ENCODE peak calls at places on chromosomes 1 and 21, in seven cellular contexts. X is IMR-90, J is adrenal gland, P is esophagus squamous epithelium, R is body of pancreas, S is ovary, K is transverse colon. C is an unnamed sample. For H3K27me3, the result is how much of the 10 kb centered on the place peaks cover.

GRCh38 chr1:17251699-17252376 is 2.9 kb downstream of the PADI3 start:
- DNase-seq in X (peak), J (no peak), P (no peak), R (no peak), S (no peak), K (no peak), C (no peak)

GRCh38 chr21:42232176-42232825 is 13.4 kb downstream of the ABCG1 start:
- DNase-seq in X (no peak), J (no peak), P (no peak), R (no peak), S (no peak), K (no peak), C (no peak)

GRCh38 chr1:206451146-206451545 is 19.1 kb upstream of the IKBKE start:
- DNase-seq in X (no peak), J (no peak), P (no peak), R (no peak), S (no peak), K (no peak), C (no peak)

GRCh38 chr1:36182734-36183133 is 26.8 kb downstream of the MAP7D1 start:
- DNase-seq in X (no peak), J (no peak), P (no peak), R (no peak), S (no peak), K (no peak), C (no peak)

GRCh38 chr1:8113257-8114220 is 87.4 kb upstream of the ERRFI1 start:
- DNase-seq in X (no peak), J (no peak), P (no peak), R (no peak), S (no peak), K (no peak), C (no peak)

GRCh38 chr1:173392895-173393654 is 84.1 kb upstream of the PRDX6 start:
- DNase-seq in X (peak), J (peak), P (no peak), R (no peak), S (no peak), K (no peak), C (no peak)

GRCh38 chr1:159092398-159092760 is 15.8 kb upstream of the AIM2 start:
- DNase-seq in X (no peak), J (no peak), P (no peak), R (no peak), S (no peak), K (no peak), C (no peak)

GRCh38 chr1:34744851-34745250 is 10.0 kb upstream of the GJB5 start:
- DNase-seq in X (no peak), J (no peak), P (no peak), R (no peak), S (no peak), K (no peak), C (no peak)

GRCh38 chr1:31617218-31617916 is at the start of gene HCRTR1:
- DNase-seq in X (no peak), J (no peak), P (no peak), R (no peak), S (no peak), K (no peak), C (no peak)

GRCh38 chr1:109267743-109268300 is 15.1 kb downstream of the PSRC1 start:
- DNase-seq in X (no peak), J (no peak), P (no peak), R (no peak), S (no peak), K (no peak), C (no peak)

GRCh38 chr1:162036156-162036555 is 12.5 kb upstream of the OLFML2B start:
- DNase-seq in X (no peak), J (no peak), P (no peak), R (no peak), S (no peak), K (no peak), C (no peak)

GRCh38 chr1:180196436-180197003 is 33.5 kb upstream of the LHX4 start:
- DNase-seq in X (no peak), J (no peak), P (no peak), R (no peak), S (no peak), K (no peak), C (no peak)

GRCh38 chr1:200381256-200381980 is 28.4 kb downstream of the ZNF281 start:
- DNase-seq in X (peak), J (no peak), P (no peak), R (no peak), S (no peak), K (no peak), C (no peak)

GRCh38 chr1:3174487-3175247 is 105.7 kb downstream of the PRDM16 start:
- DNase-seq in X (no peak), J (peak), P (no peak), R (peak), S (peak), K (peak), C (peak)

GRCh38 chr1:192159769-192160168 is 1.5 kb downstream of the RGS18 start:
- DNase-seq in X (no peak), J (no peak), P (no peak), R (no peak), S (no peak), K (no peak), C (no peak)

GRCh38 chr1:30054126-30054525 is 669.3 kb downstream of the MATN1 start:
- DNase-seq in X (no peak), J (no peak), P (no peak), R (no peak), S (no peak), K (no peak), C (no peak)

GRCh38 chr1:22612657-22613056 is 23.8 kb upstream of the C1QA start:
- DNase-seq in X (no peak), J (no peak), P (no peak), R (no peak), S (no peak), K (no peak), C (no peak)

GRCh38 chr1:150836129-150836773 is 28.2 kb upstream of the CTSK start:
- DNase-seq in X (peak), J (no peak), P (no peak), R (no peak), S (no peak), K (no peak), C (no peak)

GRCh38 chr1:231421616-231421970 is 494 bp downstream of the EGLN1 start:
- DNase-seq in X (peak), J (peak), P (no peak), R (peak), S (peak), K (peak), C (peak)

GRCh38 chr1:238177960-238178359 is 287.2 kb upstream of the ZP4 start:
- DNase-seq in X (no peak), J (no peak), P (no peak), R (no peak), S (no peak), K (no peak), C (no peak)

GRCh38 chr1:63523738-63524137 is 413 bp downstream of the EFCAB7 start:
- DNase-seq in X (no peak), J (no peak), P (no peak), R (no peak), S (no peak), K (peak), C (no peak)

GRCh38 chr1:2279210-2279639 is 51.1 kb downstream of the SKI start:
- DNase-seq in X (peak), J (peak), P (no peak), R (no peak), S (peak), K (no peak), C (no peak)

GRCh38 chr1:7401814-7402547 is 369.1 kb upstream of the VAMP3 start:
- DNase-seq in X (peak), J (peak), P (no peak), R (no peak), S (no peak), K (no peak), C (peak)

GRCh38 chr1:41691424-41691823 is 206.9 kb upstream of the EDN2 start:
- DNase-seq in X (no peak), J (no peak), P (no peak), R (no peak), S (no peak), K (no peak), C (no peak)

GRCh38 chr1:173444757-173445156 is 32.4 kb upstream of the PRDX6 start:
- DNase-seq in X (no peak), J (no peak), P (no peak), R (no peak), S (no peak), K (no peak), C (no peak)

GRCh38 chr1:114043046-114043445 is 63.8 kb downstream of the OLFML3 start:
- DNase-seq in X (no peak), J (no peak), P (no peak), R (no peak), S (no peak), K (no peak), C (no peak)

GRCh38 chr1:160091666-160092223 is 6.7 kb downstream of the IGSF8 start:
- DNase-seq in X (no peak), J (no peak), P (no peak), R (no peak), S (no peak), K (no peak), C (no peak)

GRCh38 chr1:228920791-228921190 is 185.5 kb downstream of the RHOU start:
- DNase-seq in X (peak), J (no peak), P (no peak), R (no peak), S (no peak), K (no peak), C (no peak)

GRCh38 chr1:20174937-20175666 is 10.8 kb upstream of the UBXN10 start:
- DNase-seq in X (no peak), J (no peak), P (no peak), R (no peak), S (no peak), K (no peak), C (no peak)

GRCh38 chr1:175810305-175810704 is 66.9 kb upstream of the TNR start:
- DNase-seq in X (no peak), J (no peak), P (no peak), R (peak), S (no peak), K (no peak), C (no peak)

GRCh38 chr21:35780983-35781382 is 279.3 kb downstream of the SETD4 start:
- DNase-seq in X (no peak), J (no peak), P (no peak), R (no peak), S (no peak), K (no peak), C (no peak)

GRCh38 chr21:35782667-35783066 is 277.7 kb downstream of the SETD4 start:
- DNase-seq in X (no peak), J (no peak), P (no peak), R (no peak), S (no peak), K (no peak), C (no peak)

GRCh38 chr21:35779167-35779566 is 281.2 kb downstream of the SETD4 start:
- DNase-seq in X (no peak), J (no peak), P (no peak), R (no peak), S (no peak), K (no peak), C (no peak)

GRCh38 chr21:35777081-35777480 is 283.2 kb downstream of the SETD4 start:
- DNase-seq in X (no peak), J (no peak), P (no peak), R (no peak), S (no peak), K (no peak), C (no peak)

DNA sequence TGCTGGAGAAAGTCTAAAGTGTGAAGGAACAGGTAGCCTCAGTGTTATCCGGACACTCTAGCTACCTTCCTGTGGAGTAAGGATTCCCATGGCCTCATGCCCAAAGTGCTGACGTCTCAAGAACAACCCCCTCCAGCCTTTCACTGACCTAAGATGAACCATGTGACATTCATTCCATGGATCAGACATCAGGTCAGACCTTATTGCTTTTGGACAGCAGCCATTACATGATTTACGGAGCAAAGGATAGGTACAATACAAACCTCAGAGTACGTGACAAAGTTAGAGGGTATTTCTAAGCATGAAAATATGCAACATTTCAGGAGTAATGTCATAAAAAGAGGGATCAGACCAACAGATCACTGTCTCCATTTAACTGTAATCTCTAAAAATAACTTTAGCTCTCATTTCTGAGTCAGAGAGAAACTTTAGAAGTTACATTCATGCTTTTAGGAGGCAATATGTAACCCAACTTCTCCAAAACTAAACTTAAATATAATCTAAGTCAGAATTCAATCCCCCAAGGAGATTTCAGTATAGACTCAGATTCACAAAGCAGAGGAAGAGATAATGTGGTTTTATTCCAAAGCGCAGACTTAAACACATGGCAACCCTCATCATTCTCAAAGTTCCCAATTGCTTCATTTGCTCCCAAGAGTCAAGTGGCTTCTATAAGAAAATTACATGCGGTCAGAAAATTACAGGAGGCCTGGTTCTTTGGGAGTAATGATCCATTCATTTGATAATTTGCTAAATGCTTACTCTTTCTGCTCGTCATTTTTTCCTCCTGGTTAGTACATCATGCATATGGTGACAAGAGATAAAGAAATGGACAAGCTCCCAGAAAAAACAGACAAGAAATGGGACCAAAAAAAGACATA is 280.4 kb downstream of the SETD4 start:
- DNase-seq in X (peak), J (no peak), P (no peak), R (peak), S (no peak), K (no peak), C (no peak)
- H3K27ac ChIP-seq in X (no peak), J (no peak), P (no peak), R (peak), S (no peak), K (no peak), C (no peak)

GRCh38 chr1:234610061-234610581 is at the start of gene IRF2BP2:
- DNase-seq in X (peak), J (peak), P (no peak), R (peak), S (peak), K (peak), C (peak)

GRCh38 chr1:234611799-234612351 is 1.9 kb upstream of the IRF2BP2 start:
- DNase-seq in X (no peak), J (peak), P (no peak), R (peak), S (peak), K (peak), C (peak)

GRCh38 chr1:234610582-234611152 is 689 bp upstream of the IRF2BP2 start:
- DNase-seq in X (peak), J (peak), P (peak), R (peak), S (peak), K (peak), C (peak)

GRCh38 chr1:234612352-234613127 is 2.6 kb upstream of the IRF2BP2 start:
- DNase-seq in X (peak), J (peak), P (peak), R (peak), S (peak), K (peak), C (peak)

GRCh38 chr1:234611153-234611798 is 1.3 kb upstream of the IRF2BP2 start:
- DNase-seq in X (peak), J (no peak), P (no peak), R (no peak), S (no peak), K (no peak), C (no peak)
- TF ChIP-seq POLR2A in X (peak), J (no peak), P (no peak), R (no peak), S (no peak), K (peak), C (no peak)

GRCh38 chr1:90722874-90723273 is 5.8 kb upstream of the BARHL2 start:
- DNase-seq in X (no peak), J (no peak), P (no peak), R (no peak), S (no peak), K (no peak), C (no peak)

GRCh38 chr1:90724926-90725325 is 7.8 kb upstream of the BARHL2 start:
- DNase-seq in X (no peak), J (no peak), P (no peak), R (no peak), S (no peak), K (no peak), C (no peak)

GRCh38 chr1:90725341-90725960 is 8.3 kb upstream of the BARHL2 start:
- DNase-seq in X (no peak), J (no peak), P (no peak), R (no peak), S (no peak), K (no peak), C (no peak)

GRCh38 chr1:90724361-90724760 is 7.3 kb upstream of the BARHL2 start:
- DNase-seq in X (no peak), J (no peak), P (no peak), R (no peak), S (no peak), K (no peak), C (no peak)

DNA sequence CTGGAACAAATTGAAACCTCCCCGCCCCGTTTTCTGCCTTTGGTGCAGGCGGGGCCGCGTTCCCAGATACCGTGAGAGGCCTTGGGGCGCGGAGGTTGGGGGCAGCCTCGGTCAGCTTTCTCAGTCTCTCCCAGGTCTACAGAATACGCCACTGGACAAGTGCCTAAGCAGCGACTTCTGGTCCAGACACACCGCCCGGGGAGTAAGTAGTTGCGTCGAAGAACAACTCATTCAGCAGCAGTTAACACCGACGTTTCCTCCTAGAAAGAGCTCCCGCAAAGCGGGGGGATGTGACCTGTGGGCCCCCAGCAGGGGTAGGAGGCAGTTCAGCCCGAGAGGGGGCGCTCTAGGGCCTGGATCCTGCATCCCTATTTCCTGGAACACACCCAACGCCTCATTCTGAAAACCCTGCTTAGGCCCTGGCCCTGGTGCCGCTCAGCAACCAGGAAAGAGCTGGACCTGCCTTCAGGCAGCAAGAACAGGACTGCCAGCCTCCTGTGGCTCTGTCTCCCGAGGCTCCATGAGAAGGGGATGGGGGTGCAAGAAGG is 6.5 kb upstream of the BARHL2 start:
- DNase-seq in X (no peak), J (no peak), P (no peak), R (no peak), S (no peak), K (no peak), C (no peak)
- H3K27me3 ChIP-seq in X (half or more), J (half or more), P (half or more), R (half or more), S (under half), K (half or more), C (half or more)

GRCh38 chr1:156435551-156436318 is 64.8 kb downstream of the MEF2D start:
- DNase-seq in X (no peak), J (no peak), P (no peak), R (no peak), S (no peak), K (no peak), C (no peak)
- H3K27ac ChIP-seq in X (no peak), J (no peak), P (no peak), R (no peak), S (no peak), K (no peak), C (no peak)

GRCh38 chr1:209674957-209675566 is at the start of gene G0S2:
- DNase-seq in X (peak), J (peak), P (no peak), R (peak), S (peak), K (peak), C (peak)

GRCh38 chr1:209678981-209679539 is 3.8 kb downstream of the G0S2 start:
- DNase-seq in X (no peak), J (no peak), P (no peak), R (no peak), S (no peak), K (no peak), C (no peak)

GRCh38 chr1:209673631-209674417 is 1.4 kb upstream of the G0S2 start:
- DNase-seq in X (no peak), J (peak), P (no peak), R (no peak), S (no peak), K (no peak), C (peak)

GRCh38 chr1:209672705-209673630 is 2.2 kb upstream of the G0S2 start:
- DNase-seq in X (no peak), J (peak), P (no peak), R (no peak), S (no peak), K (no peak), C (no peak)

DNA sequence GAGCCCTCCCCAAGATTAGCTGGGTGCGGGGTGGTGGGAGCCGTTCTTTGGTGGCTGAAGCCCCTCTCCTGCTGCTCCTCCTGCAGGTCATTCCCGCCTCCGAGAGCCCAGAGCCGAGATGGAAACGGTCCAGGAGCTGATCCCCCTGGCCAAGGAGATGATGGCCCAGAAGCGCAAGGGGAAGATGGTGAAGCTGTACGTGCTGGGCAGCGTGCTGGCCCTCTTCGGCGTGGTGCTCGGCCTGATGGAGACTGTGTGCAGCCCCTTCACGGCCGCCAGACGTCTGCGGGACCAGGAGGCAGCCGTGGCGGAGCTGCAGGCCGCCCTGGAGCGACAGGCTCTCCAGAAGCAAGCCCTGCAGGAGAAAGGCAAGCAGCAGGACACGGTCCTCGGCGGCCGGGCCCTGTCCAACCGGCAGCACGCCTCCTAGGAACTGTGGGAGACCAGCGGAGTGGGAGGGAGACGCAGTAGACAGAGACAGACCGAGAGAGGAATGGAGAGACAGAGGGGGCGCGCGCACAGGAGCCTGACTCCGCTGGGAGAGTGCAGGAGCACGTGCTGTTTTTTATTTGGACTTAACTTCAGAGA is 449 bp downstream of the G0S2 start:
- DNase-seq in X (peak), J (peak), P (no peak), R (peak), S (peak), K (peak), C (peak)
- TF ChIP-seq POLR2A in X (no peak), J (no peak), P (no peak), R (no peak), S (no peak), K (no peak), C (no peak)